ENCODE peak calls at places on chromosomes 2 and 18, in seven cellular contexts. W, B, F, L, E, K and V are unnamed samples.

GRCh38 chr2:120745420-120746178 is 9.9 kb downstream of the GLI2 start:
- DNase-seq in W (no peak), B (no peak), F (no peak), L (no peak), E (no peak), K (no peak), V (no peak)

GRCh38 chr2:105521176-105521575 is 122.3 kb upstream of the FHL2 start:
- DNase-seq in W (no peak), B (no peak), F (peak), L (peak), E (peak), K (no peak), V (peak)

GRCh38 chr18:8212893-8213805 is 396.1 kb upstream of the RAB12 start:
- DNase-seq in W (no peak), B (no peak), F (peak), L (no peak), E (no peak), K (no peak), V (no peak)

GRCh38 chr18:13394794-13395193 is 176.2 kb downstream of the LDLRAD4 start:
- DNase-seq in W (no peak), B (no peak), F (no peak), L (no peak), E (no peak), K (no peak), V (no peak)

GRCh38 chr2:182393361-182393760 is 33.5 kb downstream of the PDE1A start:
- DNase-seq in W (no peak), B (no peak), F (no peak), L (no peak), E (no peak), K (no peak), V (no peak)

GRCh38 chr2:134333646-134334189 is 79.8 kb downstream of the MGAT5 start:
- DNase-seq in W (no peak), B (no peak), F (peak), L (no peak), E (no peak), K (no peak), V (no peak)

GRCh38 chr2:108971661-108972566 is 17.1 kb downstream of the EDAR start:
- DNase-seq in W (no peak), B (no peak), F (peak), L (no peak), E (no peak), K (peak), V (no peak)

GRCh38 chr2:235605999-235606715 is 112.3 kb downstream of the AGAP1 start:
- DNase-seq in W (no peak), B (no peak), F (peak), L (no peak), E (no peak), K (no peak), V (no peak)

GRCh38 chr2:150889141-150889540 is 372.5 kb downstream of the RBM43 start:
- DNase-seq in W (no peak), B (no peak), F (peak), L (no peak), E (no peak), K (no peak), V (no peak)

GRCh38 chr2:5520352-5520996 is 171.7 kb upstream of the SOX11 start:
- DNase-seq in W (peak), B (no peak), F (no peak), L (peak), E (no peak), K (peak), V (no peak)

GRCh38 chr2:209519271-209519670 is 95.4 kb downstream of the MAP2 start:
- DNase-seq in W (no peak), B (no peak), F (no peak), L (no peak), E (no peak), K (no peak), V (no peak)

GRCh38 chr2:204353823-204354222 is 191.5 kb upstream of the PARD3B start:
- DNase-seq in W (no peak), B (no peak), F (peak), L (no peak), E (no peak), K (no peak), V (no peak)

GRCh38 chr2:25335971-25336370 is 5.8 kb downstream of the DNMT3A start:
- DNase-seq in W (no peak), B (no peak), F (no peak), L (no peak), E (no peak), K (no peak), V (no peak)

GRCh38 chr2:1546023-1546591 is 132.8 kb downstream of the TPO start:
- DNase-seq in W (no peak), B (peak), F (peak), L (no peak), E (peak), K (no peak), V (peak)

GRCh38 chr2:153163055-153163454 is 315.5 kb downstream of the RPRM start:
- DNase-seq in W (no peak), B (peak), F (peak), L (peak), E (peak), K (no peak), V (peak)

GRCh38 chr2:222964632-222965031 is 87.4 kb upstream of the KCNE4 start:
- DNase-seq in W (no peak), B (no peak), F (no peak), L (no peak), E (no peak), K (no peak), V (no peak)

GRCh38 chr2:143823856-143824255 is 694.6 kb downstream of the ARHGAP15 start:
- DNase-seq in W (no peak), B (no peak), F (no peak), L (no peak), E (no peak), K (no peak), V (no peak)

GRCh38 chr18:57889841-57890240 is 86.7 kb upstream of the ATP8B1 start:
- DNase-seq in W (no peak), B (no peak), F (no peak), L (no peak), E (no peak), K (no peak), V (no peak)

GRCh38 chr2:75548036-75548573 is 12.6 kb downstream of the EVA1A start:
- DNase-seq in W (no peak), B (peak), F (peak), L (no peak), E (no peak), K (no peak), V (no peak)

GRCh38 chr2:41928593-41928992 is 119.2 kb upstream of the PKDCC start:
- DNase-seq in W (no peak), B (no peak), F (peak), L (no peak), E (no peak), K (no peak), V (no peak)

GRCh38 chr2:96920801-96921560 is 51.1 kb upstream of the SEMA4C start:
- DNase-seq in W (no peak), B (no peak), F (no peak), L (no peak), E (no peak), K (no peak), V (no peak)

GRCh38 chr18:63518178-63519012 is 23.8 kb upstream of the SERPINB12 start:
- DNase-seq in W (peak), B (peak), F (peak), L (peak), E (peak), K (no peak), V (peak)

GRCh38 chr18:56650056-56650455 is 1.1 kb upstream of the WDR7 start:
- DNase-seq in W (no peak), B (no peak), F (no peak), L (no peak), E (no peak), K (no peak), V (no peak)

GRCh38 chr2:88656690-88657089 is 29.4 kb upstream of the EIF2AK3 start:
- DNase-seq in W (no peak), B (no peak), F (peak), L (no peak), E (no peak), K (no peak), V (no peak)

GRCh38 chr2:79947751-79948150 is 356.8 kb downstream of the LRRTM1 start:
- DNase-seq in W (no peak), B (no peak), F (no peak), L (no peak), E (no peak), K (no peak), V (no peak)

GRCh38 chr2:187188783-187189631 is 259.0 kb downstream of the CALCRL start:
- DNase-seq in W (no peak), B (no peak), F (no peak), L (no peak), E (no peak), K (no peak), V (no peak)

DNA sequence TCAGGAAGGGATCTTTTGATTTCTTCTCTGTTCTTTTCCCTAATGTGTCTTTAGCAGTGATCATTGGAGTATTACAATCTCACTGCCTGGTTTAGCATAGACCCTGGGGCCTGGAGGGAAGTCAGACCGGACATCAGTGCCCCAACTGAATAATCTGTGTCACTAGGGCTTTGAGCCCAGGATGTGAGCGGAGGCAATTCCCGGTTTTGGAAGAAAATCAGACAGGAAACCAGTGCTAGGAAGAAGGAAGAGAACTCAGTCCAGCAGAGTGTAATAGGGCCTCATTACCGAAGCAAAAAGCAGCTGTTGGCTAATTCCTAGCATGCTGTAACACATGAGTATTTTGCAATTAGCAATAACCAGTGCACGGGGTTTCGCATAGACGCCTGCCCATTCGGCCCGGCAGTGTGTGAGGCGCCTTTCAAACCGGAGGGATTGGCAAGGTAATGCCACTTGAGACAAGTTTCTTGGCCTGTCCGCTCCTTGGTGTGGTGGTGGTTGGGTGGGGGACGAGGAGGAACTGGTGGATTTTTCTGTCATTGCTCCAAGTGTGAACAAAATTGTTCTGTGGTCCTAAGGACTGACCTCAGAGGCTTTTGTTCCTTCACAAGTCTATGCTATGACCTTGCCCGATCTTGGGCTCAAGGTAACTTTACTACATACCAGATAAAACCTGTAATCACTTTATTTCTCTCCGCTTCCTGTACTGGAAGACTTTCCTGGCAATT is 2.8 kb downstream of the FOSL2 start:
- DNase-seq in W (peak), B (no peak), F (peak), L (no peak), E (no peak), K (peak), V (no peak)
- H3K4me3 ChIP-seq in W (peak), B (no peak), F (peak), L (peak), E (no peak), K (peak), V (peak)

GRCh38 chr2:197943731-197944130 is 139.3 kb downstream of the PLCL1 start:
- DNase-seq in W (no peak), B (no peak), F (no peak), L (no peak), E (no peak), K (no peak), V (no peak)

GRCh38 chr2:197940346-197940745 is 136.0 kb downstream of the PLCL1 start:
- DNase-seq in W (no peak), B (no peak), F (no peak), L (no peak), E (no peak), K (no peak), V (no peak)

GRCh38 chr2:197939787-197940186 is 135.4 kb downstream of the PLCL1 start:
- DNase-seq in W (no peak), B (no peak), F (no peak), L (no peak), E (no peak), K (no peak), V (no peak)

GRCh38 chr2:197944416-197944815 is 140.0 kb downstream of the PLCL1 start:
- DNase-seq in W (no peak), B (no peak), F (no peak), L (no peak), E (no peak), K (no peak), V (no peak)

DNA sequence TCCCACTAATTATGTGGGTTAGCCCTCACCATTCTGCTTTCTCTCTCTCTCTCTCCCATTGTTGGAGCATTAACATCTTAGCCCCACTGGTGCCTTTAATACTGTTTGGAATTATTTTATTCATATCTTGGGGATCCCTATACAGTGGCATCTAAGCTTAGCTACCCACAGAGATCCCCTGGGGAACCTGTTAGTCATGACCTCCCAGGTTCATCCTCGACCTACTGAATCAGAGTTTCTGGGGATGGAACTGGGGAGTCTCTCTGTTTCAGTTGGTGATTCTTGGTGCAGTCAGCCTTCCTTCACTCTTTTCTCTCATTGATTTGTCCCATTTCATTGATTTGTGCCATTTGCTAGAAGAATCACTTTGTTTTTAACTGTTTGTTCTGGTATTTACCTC is 137.3 kb downstream of the PLCL1 start:
- DNase-seq in W (no peak), B (no peak), F (no peak), L (no peak), E (no peak), K (no peak), V (no peak)
- H3K4me3 ChIP-seq in W (no peak), B (no peak), F (no peak), L (no peak), E (no peak), K (no peak), V (no peak)

DNA sequence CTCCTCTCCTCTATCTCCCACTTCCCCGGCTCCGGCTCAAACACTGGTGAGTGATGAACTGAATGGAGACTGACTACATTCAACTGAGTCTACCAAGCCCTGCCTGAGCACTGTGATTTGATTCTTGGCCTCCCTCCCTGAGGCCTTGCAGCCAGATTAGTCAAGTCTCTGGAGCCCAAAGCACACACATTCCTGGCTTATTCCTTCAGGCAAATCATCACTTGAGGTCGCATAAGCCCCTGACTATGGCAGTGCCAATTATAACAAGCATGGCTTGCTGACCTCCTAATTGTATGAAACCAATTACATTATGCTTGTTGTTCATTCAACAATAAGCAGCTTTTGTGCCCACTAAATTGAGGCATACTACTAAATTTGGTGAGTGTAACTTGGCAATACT is 34.6 kb downstream of the EFEMP1 start:
- DNase-seq in W (no peak), B (no peak), F (peak), L (no peak), E (peak), K (peak), V (no peak)
- H3K4me3 ChIP-seq in W (no peak), B (no peak), F (no peak), L (no peak), E (no peak), K (no peak), V (no peak)

DNA sequence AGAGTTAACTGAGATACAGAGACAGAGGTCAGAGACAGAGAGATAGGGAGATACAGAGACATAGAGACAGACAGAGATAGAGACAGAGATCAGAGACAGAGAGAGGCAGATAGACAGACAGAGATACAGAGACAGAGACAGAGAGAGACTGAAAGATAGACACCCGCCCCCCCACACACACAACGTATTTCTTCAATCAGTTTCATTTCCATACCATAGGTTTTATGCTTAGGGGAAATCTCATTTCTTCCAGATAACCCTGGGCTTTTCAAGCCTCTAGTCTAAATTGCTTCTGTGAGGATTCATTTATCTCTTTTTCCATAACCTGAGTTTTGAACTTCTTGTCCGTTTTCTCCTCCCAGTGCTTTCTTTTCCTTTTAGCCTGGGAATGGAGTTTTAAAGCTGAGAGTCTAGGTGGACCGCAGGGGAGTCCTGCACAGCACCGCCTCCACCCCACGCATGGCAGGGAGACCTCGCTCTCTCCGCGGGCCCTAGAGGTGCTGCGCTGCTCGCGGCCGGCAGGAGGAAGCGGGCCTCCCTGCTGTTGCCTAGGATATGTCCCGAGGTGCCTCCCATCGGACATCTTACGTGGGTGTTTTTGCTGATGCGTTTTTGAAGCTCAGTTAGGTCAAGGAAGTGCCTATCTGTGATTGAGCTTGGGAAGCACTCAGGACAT is 94.7 kb downstream of the CD8B2 start:
- DNase-seq in W (peak), B (peak), F (peak), L (no peak), E (no peak), K (peak), V (no peak)
- H3K4me3 ChIP-seq in W (peak), B (peak), F (peak), L (peak), E (peak), K (peak), V (no peak)

GRCh38 chr18:23259701-23260661 is 124.7 kb downstream of the CABLES1 start:
- DNase-seq in W (peak), B (peak), F (peak), L (no peak), E (peak), K (peak), V (peak)
- H3K4me3 ChIP-seq in W (peak), B (peak), F (no peak), L (peak), E (peak), K (peak), V (peak)

GRCh38 chr2:38634684-38635083 is 31.2 kb upstream of the GALM start:
- DNase-seq in W (no peak), B (peak), F (no peak), L (no peak), E (no peak), K (no peak), V (no peak)
- H3K4me3 ChIP-seq in W (no peak), B (no peak), F (no peak), L (no peak), E (no peak), K (no peak), V (no peak)